ENCODE peak calls at places on chromosomes 7 and 10, in four cellular contexts. U, X, I and J are unnamed samples.

GRCh38 chr7:121406866-121407439 is 10.8 kb upstream of the FAM3C start:
- DNase-seq in U (no peak), X (no peak), I (peak), J (no peak)

GRCh38 chr10:12534824-12535223 is 185.5 kb downstream of the CAMK1D start:
- DNase-seq in U (no peak), X (no peak), I (no peak), J (peak)

GRCh38 chr7:138951953-138952352 is 29.2 kb downstream of the KIAA1549 start:
- DNase-seq in U (no peak), X (no peak), I (peak), J (no peak)

GRCh38 chr7:73557397-73558257 is at the start of gene BCL7B:
- DNase-seq in U (no peak), X (peak), I (peak), J (peak)

GRCh38 chr10:33109788-33110469 is 151.9 kb upstream of the ITGB1 start:
- DNase-seq in U (no peak), X (no peak), I (no peak), J (no peak)

GRCh38 chr7:106480161-106480579 is 180.8 kb downstream of the CCDC71L start:
- DNase-seq in U (no peak), X (no peak), I (no peak), J (no peak)

GRCh38 chr10:124878457-124878739 is 63.5 kb upstream of the ZRANB1 start:
- DNase-seq in U (no peak), X (no peak), I (no peak), J (no peak)

GRCh38 chr10:59580257-59580863 is 129.3 kb downstream of the SLC16A9 start:
- DNase-seq in U (no peak), X (no peak), I (peak), J (peak)

GRCh38 chr7:63008366-63008765 is 990.3 kb upstream of the ZNF722 start:
- DNase-seq in U (no peak), X (no peak), I (no peak), J (no peak)

GRCh38 chr10:87721781-87722180 is 62.1 kb downstream of the PAPSS2 start:
- DNase-seq in U (no peak), X (no peak), I (no peak), J (no peak)

GRCh38 chr7:129492406-129492805 is 9.9 kb upstream of the SMKR1 start:
- DNase-seq in U (no peak), X (no peak), I (no peak), J (no peak)

GRCh38 chr7:44375236-44375699 is 49.9 kb upstream of the CAMK2B start:
- DNase-seq in U (no peak), X (peak), I (peak), J (peak)

GRCh38 chr7:31890751-31891150 is 179.5 kb downstream of the PDE1C start:
- DNase-seq in U (no peak), X (no peak), I (no peak), J (no peak)

GRCh38 chr10:94429049-94429707 is 26.8 kb downstream of the TBC1D12 start:
- DNase-seq in U (no peak), X (no peak), I (no peak), J (no peak)

GRCh38 chr10:49568235-49568634 is 29.3 kb upstream of the ERCC6 start:
- DNase-seq in U (peak), X (no peak), I (no peak), J (no peak)

GRCh38 chr7:64431838-64432237 is 118.1 kb downstream of the ZNF736 start:
- DNase-seq in U (no peak), X (no peak), I (no peak), J (no peak)

GRCh38 chr7:30057741-30058140 is 29.5 kb downstream of the PLEKHA8 start:
- DNase-seq in U (no peak), X (no peak), I (no peak), J (no peak)

GRCh38 chr7:80859272-80859970 is 59.4 kb downstream of the SEMA3C start:
- DNase-seq in U (no peak), X (no peak), I (no peak), J (no peak)

GRCh38 chr10:70367195-70367796 is 15.1 kb downstream of the LRRC20 start:
- DNase-seq in U (no peak), X (no peak), I (no peak), J (no peak)

GRCh38 chr10:70528726-70529362 is 50.3 kb downstream of the PALD1 start:
- DNase-seq in U (no peak), X (peak), I (peak), J (peak)

GRCh38 chr7:64183126-64183742 is 23.8 kb upstream of the ZNF735 start:
- DNase-seq in U (no peak), X (peak), I (no peak), J (peak)

GRCh38 chr7:130393095-130393494 is 12.8 kb downstream of the CPA1 start:
- DNase-seq in U (no peak), X (no peak), I (no peak), J (no peak)

GRCh38 chr7:82677493-82677892 is 233.9 kb upstream of the CACNA2D1 start:
- DNase-seq in U (no peak), X (no peak), I (no peak), J (no peak)

GRCh38 chr7:98387544-98388226 is 13.2 kb downstream of the BAIAP2L1 start:
- DNase-seq in U (no peak), X (no peak), I (no peak), J (no peak)

GRCh38 chr10:4127518-4128315 is 342.7 kb upstream of the KLF6 start:
- DNase-seq in U (peak), X (no peak), I (peak), J (no peak)

GRCh38 chr10:100972904-100973535 is 3.7 kb downstream of the SEMA4G start:
- DNase-seq in U (no peak), X (no peak), I (no peak), J (no peak)

GRCh38 chr10:119042169-119042568 is 12.7 kb downstream of the NANOS1 start:
- DNase-seq in U (no peak), X (no peak), I (no peak), J (no peak)

GRCh38 chr10:55800607-55801241 is 560.3 kb downstream of the ZWINT start:
- DNase-seq in U (no peak), X (no peak), I (no peak), J (no peak)

GRCh38 chr10:123081896-123082295 is 53.9 kb upstream of the HMX3 start:
- DNase-seq in U (no peak), X (no peak), I (no peak), J (no peak)

GRCh38 chr7:41247128-41247865 is 455.6 kb downstream of the INHBA start:
- DNase-seq in U (no peak), X (no peak), I (no peak), J (no peak)

GRCh38 chr7:6272481-6273323 is at the start of gene CYTH3:
- DNase-seq in U (no peak), X (peak), I (peak), J (peak)

GRCh38 chr10:44878704-44879530 is 32.2 kb upstream of the TMEM72 start:
- DNase-seq in U (no peak), X (peak), I (peak), J (peak)

GRCh38 chr7:11170160-11170559 is 196.5 kb downstream of the PHF14 start:
- DNase-seq in U (no peak), X (no peak), I (no peak), J (no peak)

GRCh38 chr10:52644678-52645434 is 127.7 kb downstream of the MBL2 start:
- DNase-seq in U (no peak), X (peak), I (peak), J (peak)

DNA sequence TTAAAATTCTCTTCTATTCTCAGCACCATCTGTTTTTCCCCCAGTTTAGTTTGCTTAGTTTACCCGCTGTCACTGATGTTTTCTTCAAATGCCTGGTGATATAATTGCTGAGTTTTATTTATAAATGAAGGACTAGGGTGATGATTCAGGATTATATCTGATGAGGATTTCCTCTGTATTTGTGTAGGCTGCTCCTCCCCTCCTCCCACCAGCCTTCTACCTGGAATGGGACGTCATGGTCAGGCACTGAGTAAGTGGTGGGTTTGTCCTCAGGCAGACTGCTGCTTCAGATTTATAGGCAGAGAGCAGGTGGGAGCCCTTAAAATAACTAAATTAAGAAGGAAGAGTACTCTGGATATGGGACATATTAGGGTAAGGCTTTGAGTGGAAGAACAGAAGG is 35.8 kb downstream of the PALS2 start:
- DNase-seq in U (no peak), X (no peak), I (no peak), J (no peak)
- TF ChIP-seq RFX5 in U (no peak), X (no peak), I (no peak), J (no peak)

GRCh38 chr7:70267381-70267780 is 669.1 kb downstream of the AUTS2 start:
- DNase-seq in U (no peak), X (no peak), I (no peak), J (peak)

GRCh38 chr7:70270149-70270548 is 671.9 kb downstream of the AUTS2 start:
- DNase-seq in U (no peak), X (no peak), I (no peak), J (no peak)

GRCh38 chr7:70271617-70272081 is 673.4 kb downstream of the AUTS2 start:
- DNase-seq in U (no peak), X (no peak), I (no peak), J (peak)

GRCh38 chr7:70268179-70268578 is 669.9 kb downstream of the AUTS2 start:
- DNase-seq in U (no peak), X (no peak), I (no peak), J (no peak)

GRCh38 chr7:70266186-70266585 is 667.9 kb downstream of the AUTS2 start:
- DNase-seq in U (no peak), X (no peak), I (no peak), J (no peak)
- TF ChIP-seq NFIC in U (no peak), X (no peak), I (no peak), J (no peak)

GRCh38 chr10:14532473-14533251 is 201.9 kb upstream of the FRMD4A start:
- DNase-seq in U (no peak), X (no peak), I (peak), J (no peak)
- TF ChIP-seq RFX5 in U (no peak), X (no peak), I (no peak), J (no peak)

DNA sequence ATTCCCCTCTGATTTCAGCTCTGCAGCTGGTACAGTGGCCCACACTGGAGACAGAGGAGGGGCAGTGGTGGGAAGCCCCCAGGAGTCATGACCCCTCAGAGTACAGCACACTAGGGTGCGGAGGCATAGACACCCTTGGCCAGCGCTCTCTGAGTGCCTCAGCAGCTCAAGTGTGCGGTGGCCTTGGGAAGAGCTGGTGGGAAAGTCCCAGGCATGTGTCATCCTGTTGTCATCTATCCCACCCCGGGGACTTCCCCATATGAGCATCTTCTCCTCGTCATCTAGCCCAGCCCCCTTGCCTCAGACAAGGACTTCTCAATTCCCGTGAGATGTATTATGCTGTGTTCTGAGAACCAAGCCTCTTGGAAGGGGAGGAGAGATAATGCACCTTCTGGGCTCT is 15.6 kb upstream of the PPIF start:
- DNase-seq in U (peak), X (no peak), I (no peak), J (no peak)
- TF ChIP-seq NFIC in U (no peak), X (no peak), I (no peak), J (no peak)

DNA sequence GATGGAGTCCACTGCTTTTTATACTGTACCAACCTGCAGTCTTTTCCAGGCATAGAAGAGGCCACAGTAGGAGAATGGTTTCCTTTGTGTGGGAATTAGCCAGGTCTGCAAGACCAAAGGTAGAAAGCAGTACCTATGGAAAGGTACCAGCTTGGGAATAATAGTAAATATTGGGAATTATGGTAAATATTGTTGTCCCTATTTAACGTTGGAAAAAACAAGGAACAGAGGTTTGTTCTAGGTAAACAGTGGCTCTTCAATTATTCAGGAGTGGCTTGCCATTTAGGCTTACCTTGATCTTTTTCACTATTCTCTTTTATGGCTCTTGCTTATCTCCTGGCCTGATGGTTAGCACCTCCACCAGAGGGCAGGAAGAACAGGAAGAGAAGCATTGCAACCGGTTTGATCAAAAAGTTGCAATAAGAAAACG is 43.9 kb upstream of the GSAP start:
- DNase-seq in U (no peak), X (no peak), I (peak), J (no peak)
- TF ChIP-seq RFX5 in U (no peak), X (no peak), I (no peak), J (no peak)